ENCODE peak calls at places on chromosomes 3 and 15, in seven cellular contexts. B is A549, D is epithelial cell of esophagus, P is fibroblast of mammary gland, J is astrocyte of the cerebellum, Q is endothelial cell, X is pancreas. I is an unnamed sample.

GRCh38 chr3:50047426-50047825 is 41.3 kb upstream of the RBM5 start:
- DNase-seq in D (no peak), P (no peak), X (no peak), B (no peak), J (no peak), Q (no peak), I (no peak)

GRCh38 chr3:114221165-114221880 is 16.1 kb downstream of the ZNF80 start:
- DNase-seq in X (no peak), J (no peak), B (no peak), Q (no peak), P (no peak), D (no peak), I (no peak)

GRCh38 chr3:48042071-48042760 is 26.0 kb upstream of the MAP4 start:
- DNase-seq in P (peak), B (no peak), Q (no peak), J (no peak), D (peak), X (no peak), I (no peak)

GRCh38 chr15:80567721-80568157 is 127.4 kb upstream of the ABHD17C start:
- DNase-seq in B (peak), D (peak), X (peak), J (peak), P (peak), Q (peak), I (no peak)

GRCh38 chr15:67049351-67050044 is 15.9 kb upstream of the SMAD3 start:
- DNase-seq in D (peak), P (peak), Q (no peak), J (no peak), B (no peak), X (no peak), I (no peak)

GRCh38 chr15:25183581-25184330 is 229.0 kb downstream of the SNRPN start:
- DNase-seq in X (no peak), D (no peak), P (no peak), B (no peak), Q (no peak), J (no peak), I (no peak)

GRCh38 chr3:100370751-100371150 is 30.1 kb downstream of the TOMM70 start:
- DNase-seq in J (no peak), P (peak), X (no peak), D (no peak), B (no peak), Q (no peak), I (no peak)

GRCh38 chr3:113721638-113722037 is 24.4 kb downstream of the NAA50 start:
- DNase-seq in P (no peak), B (no peak), D (no peak), Q (no peak), J (no peak), X (no peak), I (no peak)

GRCh38 chr15:22918056-22918455 is 62.1 kb downstream of the CYFIP1 start:
- DNase-seq in Q (no peak), P (peak), J (no peak), D (peak), X (no peak), B (no peak), I (no peak)

GRCh38 chr3:11452988-11453847 is 181.0 kb downstream of the ATG7 start:
- DNase-seq in J (peak), B (no peak), P (peak), D (no peak), Q (no peak), X (no peak), I (no peak)

GRCh38 chr3:43061101-43061895 is 44.6 kb downstream of the POMGNT2 start:
- DNase-seq in B (no peak), J (no peak), D (no peak), Q (no peak), X (no peak), P (no peak), I (no peak)

GRCh38 chr15:58066042-58066867 is 744 bp upstream of the ALDH1A2 start:
- DNase-seq in B (peak), Q (peak), J (peak), D (peak), P (peak), X (peak), I (no peak)

GRCh38 chr3:53191836-53192480 is 30.9 kb downstream of the PRKCD start:
- DNase-seq in B (no peak), J (no peak), Q (no peak), D (no peak), P (no peak), X (peak), I (no peak)

GRCh38 chr3:39184081-39184967 is 8.1 kb downstream of the XIRP1 start:
- DNase-seq in Q (no peak), P (no peak), D (no peak), X (peak), J (no peak), B (no peak), I (no peak)

GRCh38 chr3:11136116-11136515 is 18.2 kb upstream of the HRH1 start:
- DNase-seq in B (no peak), Q (no peak), P (peak), X (no peak), D (no peak), J (peak), I (no peak)

GRCh38 chr15:28904541-28905303 is 18.9 kb downstream of the APBA2 start:
- DNase-seq in B (no peak), D (no peak), P (no peak), J (no peak), Q (no peak), X (no peak), I (no peak)

GRCh38 chr3:2735392-2735894 is 374.7 kb downstream of the IL5RA start:
- DNase-seq in D (no peak), Q (no peak), J (no peak), B (no peak), P (no peak), X (no peak), I (no peak)

GRCh38 chr3:129358177-129359101 is 70.0 kb downstream of the EFCAB12 start:
- DNase-seq in Q (no peak), J (no peak), P (no peak), D (peak), X (no peak), B (no peak), I (no peak)

GRCh38 chr15:63040509-63040908 is 2.0 kb upstream of the TPM1 start:
- DNase-seq in J (no peak), B (no peak), D (peak), X (no peak), Q (no peak), P (no peak), I (no peak)

GRCh38 chr3:155978324-155978723 is 107.9 kb downstream of the GMPS start:
- DNase-seq in B (no peak), J (no peak), P (no peak), Q (no peak), X (no peak), D (no peak), I (no peak)

GRCh38 chr15:99708563-99708962 is 24.7 kb downstream of the LYSMD4 start:
- DNase-seq in Q (no peak), J (no peak), P (peak), X (peak), B (peak), D (peak), I (no peak)

DNA sequence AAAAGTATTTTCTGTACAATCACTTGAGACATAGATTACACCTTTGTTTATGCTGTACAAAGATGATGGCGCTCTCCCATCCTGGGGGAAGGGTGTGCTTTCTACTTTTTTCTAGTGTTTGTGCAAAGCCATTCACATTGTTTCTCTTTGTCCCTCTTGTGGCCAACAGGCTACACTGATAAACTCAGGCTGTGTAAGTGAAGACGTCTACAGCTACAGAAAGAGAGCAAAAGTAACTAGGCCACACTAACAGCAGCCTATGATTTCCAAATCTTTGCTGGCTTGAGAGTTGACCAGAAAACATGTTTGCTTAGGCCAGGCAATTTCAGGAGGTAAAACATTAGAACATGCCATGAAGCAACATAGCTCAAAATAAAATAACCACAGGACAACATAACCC is 75.1 kb downstream of the FOXB1 start:
- DNase-seq in B (no peak), D (peak), Q (peak), J (no peak), P (no peak), X (no peak), I (no peak)
- TF ChIP-seq CTCF in B (peak), D (peak), Q (peak), J (peak), P (peak), X (no peak), I (peak)

GRCh38 chr15:47918877-47919276 is 201.6 kb downstream of the SEMA6D start:
- DNase-seq in D (no peak), J (no peak), B (no peak), Q (no peak), X (no peak), P (no peak), I (no peak)

GRCh38 chr15:47924381-47924780 is 196.4 kb upstream of the SLC24A5 start:
- DNase-seq in B (no peak), X (no peak), Q (no peak), P (no peak), D (no peak), J (no peak), I (no peak)
- TF ChIP-seq CTCF in B (no peak), X (no peak), Q (no peak), P (no peak), D (no peak), J (no peak), I (no peak)

GRCh38 chr3:147384210-147385058 is 21.9 kb downstream of the ZIC4 start:
- DNase-seq in D (no peak), Q (peak), P (no peak), X (no peak), B (no peak), J (no peak), I (no peak)

GRCh38 chr3:147385059-147386012 is 21.0 kb downstream of the ZIC4 start:
- DNase-seq in J (no peak), P (no peak), B (no peak), D (no peak), X (no peak), Q (no peak), I (no peak)

GRCh38 chr3:147381610-147382009 is 24.7 kb downstream of the ZIC4 start:
- DNase-seq in D (no peak), Q (no peak), B (no peak), J (no peak), X (no peak), P (no peak), I (no peak)

GRCh38 chr3:147380996-147381376 is 25.4 kb downstream of the ZIC4 start:
- DNase-seq in B (no peak), P (no peak), Q (no peak), X (no peak), J (no peak), D (no peak), I (no peak)

DNA sequence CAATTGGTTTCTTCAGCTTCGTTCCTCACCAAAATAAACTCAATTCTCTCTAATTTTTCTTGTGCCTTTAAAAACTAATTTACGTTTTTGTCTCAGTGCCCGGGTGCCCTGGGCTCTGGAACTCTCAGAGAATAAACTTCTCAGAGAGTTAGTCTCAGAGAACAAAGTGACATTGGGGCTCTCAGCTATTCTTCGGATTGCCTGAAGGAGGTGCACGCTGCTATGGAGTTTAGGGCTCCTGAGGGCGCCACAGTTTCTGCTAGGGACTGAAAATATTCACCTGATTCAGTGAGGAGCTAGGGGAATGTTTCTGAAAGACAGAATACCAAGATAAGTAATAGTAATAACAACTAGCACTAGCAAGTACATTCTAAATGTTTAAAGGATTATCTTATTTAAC is 22.7 kb downstream of the ZIC4 start:
- DNase-seq in X (no peak), J (no peak), B (no peak), P (no peak), D (no peak), Q (no peak), I (no peak)
- TF ChIP-seq CTCF in X (no peak), J (peak), B (peak), P (peak), D (no peak), Q (peak), I (peak)

GRCh38 chr3:115921711-115922110 is 298.4 kb downstream of the GAP43 start:
- DNase-seq in P (no peak), Q (no peak), X (no peak), J (no peak), D (no peak), B (no peak), I (no peak)

GRCh38 chr3:115927210-115927609 is 303.9 kb downstream of the GAP43 start:
- DNase-seq in J (no peak), X (no peak), D (no peak), Q (no peak), B (no peak), P (no peak), I (no peak)

GRCh38 chr3:115918900-115919299 is 295.6 kb downstream of the GAP43 start:
- DNase-seq in D (no peak), P (no peak), Q (no peak), X (no peak), B (no peak), J (no peak), I (no peak)

GRCh38 chr3:115916866-115917265 is 293.6 kb downstream of the GAP43 start:
- DNase-seq in D (no peak), X (no peak), B (no peak), P (no peak), Q (no peak), J (no peak), I (no peak)

DNA sequence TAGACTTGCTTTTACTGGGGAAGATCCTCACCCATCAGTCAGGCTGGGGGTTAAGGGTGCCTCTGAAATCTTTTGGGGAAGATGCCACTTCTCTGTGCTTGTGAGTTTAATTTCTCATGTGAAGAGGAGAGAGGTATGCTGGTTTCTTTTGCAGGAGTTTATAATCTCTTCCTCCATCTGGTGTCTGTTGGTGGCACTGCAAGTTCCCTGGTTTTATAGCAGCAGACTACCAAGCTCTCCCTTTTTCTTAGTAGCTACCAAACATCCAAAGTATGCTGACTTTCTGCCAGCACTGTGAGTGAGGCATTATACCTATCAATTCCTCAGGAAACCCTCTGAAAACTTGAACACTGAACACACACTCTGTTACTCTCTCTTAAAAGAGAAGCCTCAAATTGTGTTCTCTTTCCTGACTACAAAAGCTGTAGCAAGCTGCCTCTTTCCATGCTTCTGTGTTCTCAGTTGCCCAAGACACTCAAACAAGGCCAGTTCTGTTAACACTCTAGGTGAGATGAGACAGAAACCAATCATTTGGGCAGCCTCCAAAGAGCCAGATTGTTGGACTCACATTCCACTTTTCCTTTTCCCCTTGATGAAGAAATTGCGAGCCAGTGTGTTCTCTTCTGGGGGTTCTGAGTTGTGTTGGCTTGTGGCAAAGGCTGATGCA is 299.5 kb downstream of the GAP43 start:
- DNase-seq in P (peak), X (no peak), Q (peak), D (peak), B (no peak), J (peak), I (no peak)
- TF ChIP-seq CTCF in P (peak), X (no peak), Q (peak), D (peak), B (no peak), J (peak), I (peak)

GRCh38 chr3:121852256-121852655 is 17.2 kb downstream of the EAF2 start:
- DNase-seq in P (no peak), D (peak), B (no peak), Q (no peak), J (no peak), X (no peak), I (no peak)

DNA sequence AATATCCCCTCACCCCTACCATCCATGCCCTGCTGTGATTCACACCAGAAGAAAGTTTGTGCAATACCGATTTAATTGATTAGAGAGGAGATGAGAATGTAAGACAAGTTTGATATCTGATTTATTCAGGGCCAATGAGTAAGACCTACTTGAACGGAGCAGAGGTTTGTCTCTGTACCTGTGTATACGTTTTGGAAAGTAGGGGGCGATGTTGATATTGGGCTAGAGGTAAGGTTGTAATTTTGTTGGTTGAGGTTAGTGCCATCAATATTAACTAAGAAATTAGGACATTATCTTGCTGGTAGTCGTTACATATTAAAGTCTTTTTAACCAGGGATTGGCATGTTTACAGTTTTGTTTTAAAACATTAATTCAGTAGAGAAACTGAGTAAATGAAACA is 20.5 kb downstream of the EAF2 start:
- DNase-seq in X (no peak), B (no peak), D (peak), J (no peak), Q (no peak), P (peak), I (no peak)
- TF ChIP-seq CTCF in X (no peak), B (peak), D (peak), J (peak), Q (peak), P (peak), I (peak)

DNA sequence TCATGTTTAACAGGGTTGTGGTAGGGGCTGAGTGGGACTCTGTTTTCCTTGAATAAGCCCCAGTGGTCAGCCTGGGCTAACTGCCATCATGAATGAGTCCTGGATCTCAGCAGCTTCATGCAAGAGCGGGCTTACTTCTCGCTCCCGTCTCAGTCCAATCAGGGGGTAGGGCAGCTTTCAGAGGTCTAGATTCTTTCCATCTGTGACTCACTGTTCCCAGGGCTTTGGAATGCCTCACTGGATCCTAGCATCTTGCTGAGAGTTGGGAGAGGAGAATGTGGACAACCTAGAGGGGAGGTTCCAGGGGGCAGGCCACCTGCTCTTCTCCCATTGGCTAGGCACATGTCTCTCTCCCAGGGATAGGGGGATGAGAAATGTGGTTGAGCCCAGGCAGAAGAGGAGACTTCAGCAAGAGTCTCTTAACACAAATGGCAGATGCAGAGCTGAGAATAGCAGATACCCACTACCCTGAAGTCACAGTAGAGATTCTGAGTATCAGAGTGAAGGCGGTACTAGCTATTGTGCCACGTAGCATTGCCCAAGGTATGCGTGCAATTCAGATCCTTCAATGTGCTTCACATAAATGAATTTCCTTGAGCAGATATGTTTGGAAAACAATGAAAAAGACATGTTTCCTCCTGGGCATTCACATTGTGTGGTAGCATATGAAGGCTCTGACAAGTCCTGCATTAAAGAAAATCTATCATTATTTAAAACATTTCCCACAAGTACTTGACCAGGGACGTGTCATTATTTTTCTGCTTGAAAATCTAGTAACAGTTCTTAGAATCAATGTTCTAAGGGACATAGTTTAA is 257.7 kb upstream of the PROK2 start:
- DNase-seq in Q (no peak), P (peak), D (no peak), J (peak), X (no peak), B (no peak), I (no peak)
- TF ChIP-seq CTCF in Q (no peak), P (no peak), D (no peak), J (no peak), X (no peak), B (no peak), I (no peak)

GRCh38 chr15:37135225-37135624 is 34.9 kb upstream of the MEIS2 start:
- DNase-seq in Q (no peak), D (peak), P (no peak), B (no peak), J (no peak), X (no peak), I (no peak)

GRCh38 chr15:37134244-37134643 is 33.9 kb upstream of the MEIS2 start:
- DNase-seq in Q (no peak), B (no peak), P (no peak), J (no peak), X (no peak), D (no peak), I (no peak)

GRCh38 chr15:37132826-37133417 is 32.6 kb upstream of the MEIS2 start:
- DNase-seq in X (no peak), J (no peak), Q (no peak), B (no peak), P (no peak), D (no peak), I (no peak)

GRCh38 chr15:37134699-37135131 is 34.4 kb upstream of the MEIS2 start:
- DNase-seq in D (peak), Q (no peak), J (peak), P (peak), X (no peak), B (peak), I (no peak)

GRCh38 chr15:37133619-37134018 is 33.3 kb upstream of the MEIS2 start:
- DNase-seq in P (peak), Q (no peak), B (no peak), J (peak), X (no peak), D (no peak), I (no peak)
- TF ChIP-seq CTCF in P (peak), Q (no peak), B (peak), J (no peak), X (no peak), D (peak), I (no peak)

GRCh38 chr3:143697975-143698374 is 150.3 kb downstream of the SLC9A9 start:
- DNase-seq in X (no peak), P (peak), J (no peak), B (no peak), Q (no peak), D (peak), I (no peak)
- TF ChIP-seq CTCF in X (no peak), P (peak), J (no peak), B (no peak), Q (no peak), D (peak), I (no peak)

I was measured in GM12864.